ENCODE peak calls at places on chromosomes 16 and 17, in eight cellular contexts. X is right cardiac atrium, Z is IMR-90, I is uterus, V is OCI-LY7, L is colonic mucosa, Y is A549, B is adrenal gland. S is an unnamed sample.

GRCh38 chr17:47975189-47975814 is 4.4 kb downstream of the CDK5RAP3 start:
- DNase-seq in X (no peak), Z (no peak), I (no peak), V (no peak), L (no peak), Y (no peak), B (no peak), S (no peak)

GRCh38 chr17:49707246-49707607 is 537 bp downstream of the SLC35B1 start:
- DNase-seq in X (no peak), Z (no peak), I (no peak), V (peak; percentile 50), L (no peak), Y (no peak), B (no peak), S (no peak)

GRCh38 chr17:2856727-2857126 is 60.5 kb downstream of the RAP1GAP2 start:
- DNase-seq in X (no peak), Z (no peak), I (no peak), V (no peak), L (no peak), Y (no peak), B (no peak), S (no peak)

GRCh38 chr17:17603178-17603894 is 11.8 kb upstream of the PEMT start:
- DNase-seq in X (no peak), Z (no peak), I (no peak), V (peak; percentile 51), L (no peak), Y (no peak), B (no peak), S (no peak)

GRCh38 chr17:19002191-19002590 is 2.4 kb downstream of the FAM83G start:
- DNase-seq in X (peak; percentile 37), Z (no peak), I (no peak), V (no peak), L (no peak), Y (no peak), B (no peak), S (no peak)

GRCh38 chr17:58200024-58200633 is 7.6 kb downstream of the EPX start:
- DNase-seq in X (peak; percentile 73), Z (peak; percentile 36), I (no peak), V (peak; percentile 48), L (peak; percentile 42), Y (peak; percentile 80), B (peak; percentile 70), S (peak; percentile 89)

GRCh38 chr17:4969551-4970231 is 2.1 kb upstream of the SPAG7 start:
- DNase-seq in X (no peak), Z (peak; percentile 55), I (no peak), V (no peak), L (no peak), Y (no peak), B (no peak), S (no peak)

GRCh38 chr17:10182785-10183184 is 15.6 kb downstream of the GAS7 start:
- DNase-seq in X (no peak), Z (no peak), I (no peak), V (no peak), L (no peak), Y (no peak), B (no peak), S (no peak)

GRCh38 chr17:78789663-78790181 is 7.6 kb upstream of the CYTH1 start:
- DNase-seq in X (peak; percentile 96), Z (peak; percentile 89), I (no peak), V (no peak), L (peak; percentile 93), Y (no peak), B (peak; percentile 80), S (no peak)

GRCh38 chr17:66542183-66542966 is 240.0 kb downstream of the PRKCA start:
- DNase-seq in X (no peak), Z (peak; percentile 53), I (no peak), V (peak; percentile 59), L (no peak), Y (no peak), B (no peak), S (no peak)

GRCh38 chr17:78797213-78797612 is 15.1 kb upstream of the CYTH1 start:
- DNase-seq in X (no peak), Z (no peak), I (no peak), V (no peak), L (no peak), Y (no peak), B (no peak), S (no peak)

GRCh38 chr16:24002619-24003018 is 166.8 kb downstream of the PRKCB start:
- DNase-seq in X (no peak), Z (no peak), I (no peak), V (no peak), L (no peak), Y (no peak), B (no peak), S (no peak)

GRCh38 chr16:72198021-72198420 is 26.1 kb upstream of the PMFBP1 start:
- DNase-seq in X (peak; percentile 75), Z (peak; percentile 80), I (no peak), V (no peak), L (no peak), Y (no peak), B (peak; percentile 95), S (no peak)

GRCh38 chr17:21171970-21172510 is 41.9 kb downstream of the TMEM11 start:
- DNase-seq in X (no peak), Z (no peak), I (no peak), V (no peak), L (no peak), Y (no peak), B (peak; percentile 47), S (no peak)

GRCh38 chr17:33284022-33284421 is 9.1 kb downstream of the ASIC2 start:
- DNase-seq in X (peak; percentile 60), Z (peak; percentile 87), I (no peak), V (no peak), L (peak; percentile 62), Y (peak; percentile 91), B (peak; percentile 88), S (no peak)

GRCh38 chr16:85436636-85437160 is 176.4 kb upstream of the GSE1 start:
- DNase-seq in X (peak; percentile 86), Z (no peak), I (peak; percentile 86), V (no peak), L (peak; percentile 92), Y (no peak), B (no peak), S (peak; percentile 74)

GRCh38 chr17:16301963-16302855 is 51.1 kb downstream of the CENPV start:
- DNase-seq in X (no peak), Z (peak; percentile 60), I (no peak), V (no peak), L (no peak), Y (no peak), B (no peak), S (no peak)

GRCh38 chr16:12793120-12793889 is 10.4 kb downstream of the CPPED1 start:
- DNase-seq in X (no peak), Z (no peak), I (no peak), V (no peak), L (no peak), Y (no peak), B (no peak), S (peak; percentile 17)

DNA sequence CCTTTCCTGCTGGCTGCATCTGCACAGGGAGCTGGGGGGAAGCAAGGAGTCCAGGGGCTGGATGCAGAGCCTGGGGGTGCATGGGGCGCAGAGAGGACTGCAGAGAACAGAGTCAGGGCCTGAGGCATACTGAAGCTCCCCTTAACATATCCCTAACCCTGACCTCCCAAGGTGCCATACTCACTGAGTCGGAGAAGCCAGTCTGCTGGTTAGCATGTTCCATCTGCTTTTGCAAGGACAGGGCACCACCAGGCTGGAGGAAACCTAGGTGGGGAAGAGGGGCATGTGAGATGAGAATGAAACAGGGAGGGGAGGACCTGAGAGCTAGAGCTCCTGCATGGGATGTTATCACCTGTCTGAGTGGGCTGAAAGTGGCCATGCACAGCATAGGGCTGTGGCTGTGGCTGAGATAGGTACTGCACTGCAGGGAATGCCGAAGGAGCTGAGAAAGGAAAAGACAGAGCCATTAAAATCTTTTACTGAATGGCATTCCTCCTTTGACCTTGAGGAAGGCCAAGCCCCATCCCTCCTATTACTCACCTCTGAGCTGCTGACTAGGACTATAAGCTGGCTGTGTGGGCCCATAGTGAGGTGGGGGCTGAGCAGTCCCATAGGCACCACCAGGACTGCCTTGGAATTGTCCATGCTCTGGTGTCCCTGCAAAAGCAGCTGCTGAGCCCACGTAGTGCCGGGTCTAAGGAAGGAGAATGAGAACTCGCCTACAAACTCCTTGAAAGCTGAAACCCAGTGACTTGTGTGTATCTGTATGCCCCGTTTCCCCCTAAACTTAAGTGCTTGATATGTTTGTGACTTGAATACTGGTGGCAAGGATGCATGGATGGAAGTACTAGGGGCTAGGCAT is 1.9 kb downstream of the GPS2 start:
- DNase-seq in X (peak; percentile 22), Z (peak; percentile 2), I (no peak), V (peak; percentile 37), L (no peak), Y (peak; percentile 54), B (no peak), S (peak; percentile 52)
- H3K9me3 ChIP-seq in X (no peaks in the 10 kb centered on the region), Z (no peaks in the 10 kb centered on the region), I (no peaks in the 10 kb centered on the region), V (no peaks in the 10 kb centered on the region), L (no peaks in the 10 kb centered on the region), Y (no peaks in the 10 kb centered on the region), B (no peaks in the 10 kb centered on the region), S (no peaks in the 10 kb centered on the region)

DNA sequence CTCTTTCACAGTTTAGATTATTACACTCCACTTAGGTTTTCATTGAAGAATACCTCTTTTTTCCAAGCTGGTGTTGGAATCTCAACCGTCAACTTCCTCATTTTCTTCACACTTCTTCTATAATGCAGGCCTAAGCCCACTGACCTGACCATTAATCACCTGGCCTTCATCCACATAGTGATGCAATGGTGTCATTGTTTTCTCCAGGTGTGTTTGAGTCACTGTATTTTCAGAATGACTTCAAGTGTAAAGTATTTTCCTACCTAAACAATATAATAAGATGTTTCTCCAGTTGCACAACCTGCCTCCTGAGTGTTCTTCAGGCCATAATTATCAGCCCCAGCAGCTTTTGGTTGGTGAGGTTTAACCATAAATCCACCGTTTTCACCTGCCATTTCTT is 1675.1 kb downstream of the TP53TG3F start:
- DNase-seq in X (no peak), Z (no peak), I (no peak), V (no peak), L (no peak), Y (no peak), B (no peak), S (no peak)
- H3K9me3 ChIP-seq in X (no peaks in the 10 kb centered on the region), Z (peaks cover 3% of the 10 kb centered on the region), I (no peaks in the 10 kb centered on the region), V (no peaks in the 10 kb centered on the region), L (no peaks in the 10 kb centered on the region), Y (no peaks in the 10 kb centered on the region), B (peaks cover 5% of the 10 kb centered on the region), S (peaks cover 59% of the 10 kb centered on the region)

GRCh38 chr16:55634193-55634592 is 21.6 kb upstream of the SLC6A2 start:
- DNase-seq in X (no peak), Z (no peak), I (no peak), V (no peak), L (no peak), Y (no peak), B (no peak), S (no peak)
- H3K9me3 ChIP-seq in X (no peaks in the 10 kb centered on the region), Z (no peaks in the 10 kb centered on the region), I (no peaks in the 10 kb centered on the region), V (no peaks in the 10 kb centered on the region), L (no peaks in the 10 kb centered on the region), Y (peaks cover 4% of the 10 kb centered on the region), B (no peaks in the 10 kb centered on the region), S (peaks cover 19% of the 10 kb centered on the region)

DNA sequence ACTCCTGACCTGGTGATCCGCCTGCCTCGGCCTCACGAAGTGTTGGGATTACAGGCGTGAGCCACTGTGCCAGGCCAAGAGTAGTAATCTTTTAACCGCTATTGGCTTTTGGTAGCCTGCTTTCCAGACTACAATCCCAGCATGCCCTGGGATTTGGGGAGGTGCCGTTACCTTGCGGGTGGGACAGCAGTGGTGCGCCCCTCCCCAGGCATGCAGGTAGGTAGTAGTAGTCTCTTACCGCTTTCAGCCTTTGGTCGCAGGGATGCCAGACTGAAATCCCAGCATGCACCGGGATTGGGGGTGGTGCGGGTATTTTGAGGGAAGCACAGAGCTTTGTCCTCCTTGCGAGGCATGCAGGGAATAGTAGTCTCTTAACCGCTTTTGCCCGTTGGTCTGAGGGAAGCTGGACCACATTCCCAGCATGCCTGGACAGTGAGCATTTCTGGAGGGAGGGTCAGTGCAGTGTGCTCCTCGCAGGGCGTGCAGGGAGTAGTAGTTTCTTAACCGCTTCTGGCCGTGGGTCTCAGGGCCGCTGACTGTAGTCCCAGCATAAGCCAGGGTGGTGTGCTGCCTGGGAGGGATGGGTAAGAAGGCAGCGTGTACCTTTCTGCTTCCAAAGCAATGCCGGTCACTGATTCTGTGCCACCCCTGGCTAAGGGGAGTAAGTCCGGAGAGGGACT is 1686.8 kb downstream of the TP53TG3F start:
- DNase-seq in X (no peak), Z (no peak), I (no peak), V (no peak), L (no peak), Y (no peak), B (peak; percentile 27), S (no peak)
- H3K9me3 ChIP-seq in X (no peaks in the 10 kb centered on the region), Z (peaks cover 49% of the 10 kb centered on the region), I (no peaks in the 10 kb centered on the region), V (peaks cover 7% of the 10 kb centered on the region), L (no peaks in the 10 kb centered on the region), Y (peaks cover 5% of the 10 kb centered on the region), B (no peaks in the 10 kb centered on the region), S (peaks cover 100% of the 10 kb centered on the region)